ENCODE peak calls at places on chromosome 14, in ten cellular contexts. E is NCI-H1417, D is hypothalamus, T is NCI-H510A, J is right cardiac atrium, N is activated T-helper 1 cell treated with Interleukin-2 at 50 U/mL for 16 hours, F is lower leg skin, X is EL, Z is NCI-H1105 treated with DMSO at 0.1 percent for 48 hours, M is left ventricle myocardium inferior. O is an unnamed sample.

GRCh38 chr14:99717682-99718013 is 33.5 kb downstream of the CYP46A1 start:
- DNase-seq in E (no peak), D (no peak), T (no peak), J (no peak), N (no peak), F (no peak), X (no peak), Z (no peak), M (no peak), O (no peak)

GRCh38 chr14:100622234-100622633 is 35.0 kb upstream of the BEGAIN start:
- DNase-seq in E (no peak), D (no peak), T (no peak), J (no peak), N (no peak), F (no peak), X (no peak), Z (no peak), M (no peak), O (no peak)

GRCh38 chr14:104724407-104724980 is 465 bp downstream of the ADSS1 start:
- DNase-seq in E (no peak), D (no peak), T (no peak), J (peak), N (no peak), F (no peak), X (no peak), Z (no peak), M (peak), O (no peak)

GRCh38 chr14:105351920-105352871 is 37.6 kb downstream of the PACS2 start:
- DNase-seq in E (peak), D (no peak), T (peak), J (peak), N (peak), F (peak), X (peak), Z (peak), M (peak), O (peak)

GRCh38 chr14:60339571-60339970 is 90.5 kb downstream of the PPM1A start:
- DNase-seq in E (no peak), D (no peak), T (no peak), J (no peak), N (no peak), F (no peak), X (no peak), Z (no peak), M (no peak), O (no peak)

GRCh38 chr14:34359423-34360120 is 102.5 kb downstream of the SPTSSA start:
- DNase-seq in E (no peak), D (no peak), T (no peak), J (no peak), N (no peak), F (no peak), X (no peak), Z (no peak), M (no peak), O (no peak)

GRCh38 chr14:74867673-74868072 is 8.3 kb downstream of the PROX2 start:
- DNase-seq in E (no peak), D (no peak), T (no peak), J (peak), N (peak), F (peak), X (no peak), Z (no peak), M (no peak), O (peak)

GRCh38 chr14:71006200-71006563 is 98.9 kb downstream of the PCNX1 start:
- DNase-seq in E (no peak), D (no peak), T (no peak), J (no peak), N (no peak), F (no peak), X (peak), Z (no peak), M (no peak), O (no peak)

GRCh38 chr14:102071283-102071998 is 15.4 kb downstream of the HSP90AA1 start:
- DNase-seq in E (no peak), D (no peak), T (no peak), J (no peak), N (no peak), F (no peak), X (peak), Z (no peak), M (no peak), O (no peak)

GRCh38 chr14:20409226-20409625 is 4.1 kb downstream of the TEP1 start:
- DNase-seq in E (no peak), D (no peak), T (no peak), J (no peak), N (no peak), F (no peak), X (peak), Z (no peak), M (no peak), O (no peak)

GRCh38 chr14:104889374-104889755 is 24.3 kb downstream of the CEP170B start:
- DNase-seq in E (no peak), D (no peak), T (no peak), J (no peak), N (no peak), F (no peak), X (no peak), Z (no peak), M (peak), O (peak)

GRCh38 chr14:95504135-95505029 is 12.1 kb downstream of the SYNE3 start:
- DNase-seq in E (no peak), D (no peak), T (no peak), J (no peak), N (no peak), F (no peak), X (peak), Z (no peak), M (no peak), O (no peak)

GRCh38 chr14:69852897-69853296 is 26.3 kb upstream of the SMOC1 start:
- DNase-seq in E (no peak), D (no peak), T (no peak), J (no peak), N (no peak), F (no peak), X (no peak), Z (no peak), M (no peak), O (no peak)

GRCh38 chr14:102231476-102232347 is 73.3 kb downstream of the MOK start:
- DNase-seq in E (no peak), D (no peak), T (no peak), J (no peak), N (no peak), F (no peak), X (no peak), Z (no peak), M (no peak), O (no peak)

GRCh38 chr14:51023964-51024363 is 70.9 kb downstream of the TRIM9 start:
- DNase-seq in E (no peak), D (peak), T (no peak), J (no peak), N (no peak), F (no peak), X (peak), Z (no peak), M (no peak), O (peak)

GRCh38 chr14:64417042-64417770 is 29.1 kb downstream of the MTHFD1 start:
- DNase-seq in E (no peak), D (no peak), T (no peak), J (no peak), N (no peak), F (no peak), X (peak), Z (no peak), M (no peak), O (no peak)

GRCh38 chr14:33932526-33933292 is 18.2 kb downstream of the EGLN3 start:
- DNase-seq in E (no peak), D (no peak), T (no peak), J (peak), N (no peak), F (no peak), X (no peak), Z (peak), M (no peak), O (no peak)

GRCh38 chr14:59262717-59263469 is 74.4 kb downstream of the DAAM1 start:
- DNase-seq in E (no peak), D (no peak), T (peak), J (no peak), N (no peak), F (no peak), X (no peak), Z (no peak), M (no peak), O (no peak)

GRCh38 chr14:55381561-55381960 is 30.1 kb downstream of the ATG14 start:
- DNase-seq in E (no peak), D (no peak), T (no peak), J (no peak), N (no peak), F (no peak), X (no peak), Z (no peak), M (no peak), O (no peak)

GRCh38 chr14:99562848-99563748 is 40.9 kb downstream of the CCDC85C start:
- DNase-seq in E (no peak), D (peak), T (peak), J (peak), N (no peak), F (no peak), X (no peak), Z (no peak), M (peak), O (peak)

GRCh38 chr14:92600318-92601053 is 86.9 kb downstream of the RIN3 start:
- DNase-seq in E (no peak), D (no peak), T (no peak), J (no peak), N (no peak), F (no peak), X (peak), Z (no peak), M (no peak), O (no peak)

GRCh38 chr14:61475316-61475715 is 153.9 kb downstream of the PRKCH start:
- DNase-seq in E (peak), D (no peak), T (peak), J (no peak), N (no peak), F (no peak), X (peak), Z (peak), M (no peak), O (no peak)